ENCODE peak calls at places on chromosomes 1 and 21, in eight cellular contexts. L, D, S, X, M, G, V and W are unnamed samples.

GRCh38 chr1:181134543-181135461 is 46.3 kb downstream of the IER5 start:
- DNase-seq in S (no peak), L (no peak), D (peak; percentile 80), V (peak; percentile 81), G (no peak), M (no peak), X (no peak), W (no peak)

GRCh38 chr1:156387899-156388813 is 19.1 kb downstream of the RHBG start:
- DNase-seq in S (no peak), M (peak; percentile 70), V (no peak), L (no peak), D (no peak), G (no peak), X (peak; percentile 41), W (no peak)

GRCh38 chr1:203325004-203325417 is 19.7 kb downstream of the BTG2 start:
- DNase-seq in L (peak; percentile 69), G (peak; percentile 54), M (no peak), X (no peak), D (peak; percentile 40), V (no peak), S (no peak), W (no peak)

GRCh38 chr1:150235436-150235851 is 468 bp downstream of the ANP32E start:
- DNase-seq in L (peak; percentile 38), M (no peak), X (peak; percentile 11), G (no peak), D (no peak), S (peak; percentile 24), V (no peak), W (no peak)

GRCh38 chr1:147451628-147452027 is 89.7 kb upstream of the BCL9 start:
- DNase-seq in S (no peak), G (no peak), M (no peak), X (no peak), V (no peak), L (no peak), D (no peak), W (no peak)

GRCh38 chr1:91712981-91713841 is 172.7 kb downstream of the TGFBR3 start:
- DNase-seq in D (peak; percentile 60), L (no peak), S (peak; percentile 79), V (no peak), G (no peak), M (no peak), X (no peak), W (no peak)

GRCh38 chr1:187931781-187932180 is 1103.0 kb downstream of the PLA2G4A start:
- DNase-seq in X (no peak), L (no peak), G (no peak), S (no peak), V (no peak), M (no peak), D (no peak), W (no peak)

GRCh38 chr1:14498839-14499238 is 99.6 kb upstream of the KAZN start:
- DNase-seq in D (no peak), V (no peak), L (no peak), M (no peak), X (no peak), G (no peak), S (no peak), W (no peak)

GRCh38 chr21:36955783-36956182 is 10.7 kb downstream of the HLCS start:
- DNase-seq in S (no peak), M (no peak), X (no peak), D (no peak), L (no peak), V (no peak), G (no peak), W (no peak)

GRCh38 chr1:234978397-234979291 is 150.0 kb downstream of the TOMM20 start:
- DNase-seq in X (no peak), G (peak; percentile 55), V (peak; percentile 80), D (peak; percentile 66), S (peak; percentile 61), M (no peak), L (peak; percentile 64), W (no peak)
- TF ChIP-seq CTCF in X (no peak), G (peak; percentile 18), V (no peak), D (no peak), S (no peak), M (no peak), L (peak; percentile 22), W (no peak)

DNA sequence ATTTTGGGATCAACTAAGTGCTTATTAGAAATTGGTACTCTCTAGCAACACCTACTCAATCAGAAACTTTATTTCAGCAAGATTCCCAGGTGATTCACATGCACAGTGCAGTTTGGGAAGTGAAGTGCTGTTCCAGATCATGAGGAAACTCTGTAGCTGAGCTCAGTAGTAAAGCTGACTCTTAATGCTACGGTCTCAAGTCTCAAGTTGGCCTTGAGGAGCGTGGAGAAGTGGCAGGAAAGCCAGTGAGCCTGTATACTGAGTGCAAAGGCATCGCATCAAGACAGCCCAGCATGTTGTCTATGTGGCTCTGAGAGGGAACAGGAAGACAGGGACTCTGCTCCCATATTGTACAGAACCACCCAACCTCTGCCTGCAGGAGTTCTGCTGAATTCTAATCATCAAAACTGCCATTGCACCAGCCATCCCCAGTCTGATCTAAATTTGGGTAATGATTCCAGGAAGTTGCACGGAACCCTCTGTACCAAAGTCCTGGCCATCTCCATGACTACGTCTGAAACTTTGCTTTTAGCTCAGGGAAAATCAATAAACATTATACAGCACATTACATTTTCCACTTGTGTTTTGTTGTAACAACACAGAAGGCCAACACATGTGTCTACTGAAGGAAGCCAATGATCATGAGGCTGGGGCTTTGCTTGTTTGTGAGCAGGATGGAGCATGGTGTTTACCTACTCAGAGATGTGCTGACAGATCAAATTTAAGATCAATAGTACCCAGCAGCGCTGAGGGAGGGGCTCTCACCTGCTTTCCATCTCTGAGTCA is 105.1 kb upstream of the TLR5 start:
- DNase-seq in D (no peak), G (no peak), V (no peak), X (no peak), L (no peak), S (no peak), M (no peak), W (no peak)
- TF ChIP-seq CTCF in D (no peak), G (no peak), V (no peak), X (no peak), L (no peak), S (no peak), M (no peak), W (no peak)

DNA sequence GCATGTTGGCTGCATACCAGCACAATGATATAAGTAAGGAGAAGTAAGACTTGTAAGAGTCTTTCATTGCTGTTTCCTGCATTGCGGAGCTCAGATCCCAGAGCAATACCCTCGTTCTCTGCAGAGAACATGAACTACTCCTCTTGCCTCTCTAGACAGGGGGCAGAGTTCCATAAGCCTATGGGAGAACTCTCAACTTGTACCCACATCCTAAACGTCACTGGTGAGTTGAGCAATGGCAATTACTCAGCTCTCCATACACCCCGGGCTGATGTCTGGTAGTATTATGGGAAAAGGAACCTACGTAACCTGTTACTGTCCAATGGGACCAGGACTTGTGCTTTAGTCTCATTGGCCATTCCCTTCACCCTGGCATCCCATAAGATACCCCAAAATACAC is 27.3 kb upstream of the ZNF496 start:
- DNase-seq in V (no peak), M (no peak), L (no peak), X (no peak), D (no peak), G (no peak), S (no peak), W (no peak)
- TF ChIP-seq CTCF in V (no peak), M (no peak), L (no peak), X (no peak), D (no peak), G (no peak), S (no peak), W (no peak)

GRCh38 chr1:184583837-184584236 is 170.8 kb downstream of the EDEM3 start:
- DNase-seq in M (no peak), D (no peak), L (no peak), S (no peak), G (no peak), V (no peak), X (no peak), W (no peak)
- TF ChIP-seq CTCF in M (no peak), D (no peak), L (no peak), S (no peak), G (no peak), V (no peak), X (no peak), W (no peak)

GRCh38 chr1:61337471-61337870 is 255.1 kb downstream of the NFIA start:
- DNase-seq in L (no peak), D (peak; percentile 59), X (no peak), V (no peak), M (no peak), G (no peak), S (no peak), W (no peak)
- TF ChIP-seq CTCF in L (no peak), D (no peak), X (no peak), V (no peak), M (no peak), G (no peak), S (no peak), W (no peak)

DNA sequence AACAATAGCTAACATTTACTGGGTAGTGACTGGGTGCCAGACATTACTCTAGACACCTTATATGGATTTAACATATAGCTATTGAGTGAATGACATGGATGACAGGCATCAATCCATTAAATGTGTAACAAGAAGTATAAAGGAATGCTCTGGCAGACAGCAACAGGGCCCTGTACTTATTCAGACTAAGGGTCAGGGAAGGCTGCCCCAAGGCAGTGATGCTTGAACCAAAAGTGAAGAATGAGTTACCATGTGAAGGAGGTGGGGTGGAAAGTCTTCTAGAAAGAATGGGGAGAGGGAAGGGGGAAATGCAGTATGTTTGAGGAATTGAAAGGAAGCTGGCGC is 8.3 kb upstream of the PTPRF start:
- DNase-seq in G (no peak), X (no peak), V (no peak), M (no peak), L (no peak), D (no peak), S (no peak), W (no peak)
- TF ChIP-seq CTCF in G (no peak), X (no peak), V (no peak), M (no peak), L (no peak), D (no peak), S (no peak), W (no peak)

GRCh38 chr1:26693557-26694184 is 2.1 kb upstream of the ARID1A start:
- DNase-seq in S (no peak), V (no peak), L (no peak), D (peak; percentile 27), M (no peak), X (no peak), G (no peak), W (no peak)

GRCh38 chr1:26694597-26695416 is 1.0 kb upstream of the ARID1A start:
- DNase-seq in M (no peak), L (no peak), G (no peak), X (no peak), D (no peak), S (no peak), V (no peak), W (no peak)

GRCh38 chr1:26694185-26694572 is 1.6 kb upstream of the ARID1A start:
- DNase-seq in S (no peak), X (no peak), D (peak; percentile 44), L (no peak), G (no peak), V (no peak), M (no peak), W (no peak)

GRCh38 chr1:26692211-26692792 is 3.5 kb upstream of the ARID1A start:
- DNase-seq in D (peak; percentile 97), X (peak; percentile 66), M (peak; percentile 75), G (peak; percentile 73), S (peak; percentile 88), L (peak; percentile 69), V (peak; percentile 83), W (peak; percentile 47)

GRCh38 chr1:26692793-26693490 is 2.9 kb upstream of the ARID1A start:
- DNase-seq in L (peak; percentile 84), S (peak; percentile 96), V (peak; percentile 94), X (peak; percentile 93), G (peak; percentile 78), M (peak; percentile 93), D (peak; percentile 99), W (peak; percentile 79)
- TF ChIP-seq CTCF in L (no peak), S (peak; percentile 50), V (no peak), X (no peak), G (no peak), M (no peak), D (no peak), W (no peak)